ENCODE peak calls at places on chromosomes 13 and 19, in six cellular contexts. N is GM06990, R is colonic mucosa, I is Panc1, B is endothelial cell of umbilical vein, M is osteoblast. T is an unnamed sample. For H3K27me3, the result is how much of the 10 kb centered on the place peaks cover.

GRCh38 chr13:110944121-110944967 is 29.5 kb upstream of the ANKRD10 start:
- DNase-seq in B (peak), I (peak), R (no peak), N (no peak), M (peak), T (peak)

GRCh38 chr13:91482427-91482826 is 84.0 kb downstream of the GPC5 start:
- DNase-seq in N (no peak), M (no peak), R (no peak), I (no peak), B (no peak), T (no peak)

GRCh38 chr13:39960206-39960605 is 304.7 kb downstream of the COG6 start:
- DNase-seq in R (no peak), I (no peak), N (no peak), M (no peak), B (no peak), T (no peak)

GRCh38 chr13:26929971-26930730 is 169.6 kb upstream of the GPR12 start:
- DNase-seq in N (peak), B (peak), I (peak), R (peak), M (no peak), T (peak)

GRCh38 chr13:30679483-30680330 is 55.6 kb upstream of the ALOX5AP start:
- DNase-seq in B (peak), R (no peak), M (peak), I (peak), N (no peak), T (peak)

GRCh38 chr13:23348270-23349126 is 85.0 kb downstream of the SACS start:
- DNase-seq in R (no peak), M (no peak), I (no peak), B (no peak), N (no peak), T (peak)

GRCh38 chr13:93248627-93249047 is 22.0 kb downstream of the GPC6 start:
- DNase-seq in B (no peak), I (no peak), M (peak), R (no peak), N (no peak), T (no peak)

GRCh38 chr13:109859216-109859835 is 72.9 kb upstream of the IRS2 start:
- DNase-seq in M (peak), R (no peak), N (no peak), I (no peak), B (no peak), T (no peak)

GRCh38 chr19:32675720-32676185 is at the start of gene RGS9BP:
- DNase-seq in B (peak), M (peak), I (no peak), R (peak), N (peak), T (peak)

GRCh38 chr19:2333027-2333806 is 4.7 kb downstream of the SPPL2B start:
- DNase-seq in N (no peak), B (no peak), R (peak), I (no peak), M (no peak), T (no peak)

GRCh38 chr19:41521860-41522555 is 54.0 kb upstream of the CEACAM21 start:
- DNase-seq in R (no peak), B (no peak), N (peak), I (no peak), M (no peak), T (no peak)

GRCh38 chr19:18475004-18475453 is 37.1 kb upstream of the ISYNA1 start:
- DNase-seq in R (no peak), B (no peak), N (no peak), M (peak), I (no peak), T (no peak)

GRCh38 chr13:113176822-113177221 is 18.4 kb downstream of the PROZ start:
- DNase-seq in M (no peak), B (no peak), I (no peak), N (no peak), R (no peak), T (no peak)

GRCh38 chr19:22545751-22546150 is 88.4 kb upstream of the ZNF492 start:
- DNase-seq in B (no peak), N (no peak), R (peak), I (no peak), M (no peak), T (peak)

GRCh38 chr13:51158365-51158764 is 47.3 kb upstream of the C13orf42 start:
- DNase-seq in I (no peak), R (no peak), B (no peak), N (no peak), M (no peak), T (no peak)

GRCh38 chr19:36136975-36137686 is 2.7 kb upstream of the CAPNS1 start:
- DNase-seq in N (no peak), R (peak), I (peak), M (peak), B (peak), T (peak)

GRCh38 chr13:24851546-24851945 is 87.6 kb downstream of the RNF17 start:
- DNase-seq in I (no peak), N (no peak), M (no peak), B (no peak), R (no peak), T (peak)

GRCh38 chr13:75455962-75456361 is 26.0 kb downstream of the TBC1D4 start:
- DNase-seq in N (no peak), M (no peak), I (no peak), R (no peak), B (no peak), T (no peak)

GRCh38 chr19:40802300-40803169 is 3.5 kb downstream of the EGLN2 start:
- DNase-seq in M (peak), R (peak), B (no peak), N (peak), I (no peak), T (peak)

GRCh38 chr13:51154029-51154555 is 43.0 kb upstream of the C13orf42 start:
- DNase-seq in B (peak), M (no peak), I (no peak), N (no peak), R (no peak), T (no peak)

GRCh38 chr19:2719910-2720776 is 1.0 kb downstream of the DIRAS1 start:
- DNase-seq in B (no peak), M (peak), N (no peak), R (no peak), I (no peak), T (no peak)

GRCh38 chr19:2546128-2547032 is 70.5 kb downstream of the GADD45B start:
- DNase-seq in R (peak), I (no peak), B (peak), N (peak), M (peak), T (no peak)

GRCh38 chr19:58406818-58407657 is 1.4 kb upstream of the ZNF584 start:
- DNase-seq in B (no peak), N (no peak), M (peak), I (no peak), R (no peak), T (peak)

GRCh38 chr13:75910591-75910990 is 274.5 kb downstream of the LMO7 start:
- DNase-seq in M (no peak), B (no peak), I (no peak), N (no peak), R (no peak), T (no peak)

GRCh38 chr19:55348317-55349034 is 6.0 kb downstream of the COX6B2 start:
- DNase-seq in M (no peak), I (no peak), N (no peak), R (no peak), B (no peak), T (no peak)

GRCh38 chr13:113309481-113309880 is 12.4 kb downstream of the LAMP1 start:
- DNase-seq in B (no peak), M (peak), I (no peak), N (no peak), R (no peak), T (no peak)

GRCh38 chr13:76976488-76976887 is 15.4 kb upstream of the CLN5 start:
- DNase-seq in M (no peak), R (no peak), I (no peak), N (no peak), B (no peak), T (peak)

GRCh38 chr13:24194447-24194846 is 33.9 kb downstream of the SPATA13 start:
- DNase-seq in B (no peak), I (no peak), R (no peak), M (no peak), N (no peak), T (no peak)

GRCh38 chr19:18023596-18024212 is 15.7 kb downstream of the ARRDC2 start:
- DNase-seq in R (peak), B (peak), I (no peak), N (no peak), M (peak), T (no peak)

GRCh38 chr13:29849071-29849541 is 1.3 kb downstream of the UBL3 start:
- DNase-seq in I (no peak), R (peak), B (peak), N (peak), M (peak), T (peak)

GRCh38 chr19:29724102-29724641 is 9.1 kb upstream of the C19orf12 start:
- DNase-seq in I (no peak), R (no peak), M (peak), N (peak), B (peak), T (no peak)

GRCh38 chr19:50835103-50835784 is 1.9 kb upstream of the KLK15 start:
- DNase-seq in M (no peak), B (no peak), R (peak), I (no peak), N (no peak), T (peak)

GRCh38 chr19:43699506-43700367 is 16.1 kb upstream of the IRGC start:
- DNase-seq in N (no peak), I (no peak), M (peak), B (peak), R (peak), T (peak)
- H3K4me3 ChIP-seq in N (no peak), I (no peak), M (peak), B (peak), R (peak), T (no peak)

GRCh38 chr19:31432411-31432810 is 83.2 kb upstream of the TSHZ3 start:
- DNase-seq in B (no peak), R (no peak), I (no peak), N (no peak), M (no peak), T (no peak)

GRCh38 chr19:31438401-31439269 is 89.4 kb upstream of the TSHZ3 start:
- DNase-seq in M (no peak), I (no peak), N (no peak), R (no peak), B (no peak), T (no peak)

GRCh38 chr19:31430381-31430780 is 81.1 kb upstream of the TSHZ3 start:
- DNase-seq in M (no peak), I (no peak), B (no peak), N (no peak), R (no peak), T (no peak)

GRCh38 chr19:31439270-31439573 is 90.0 kb upstream of the TSHZ3 start:
- DNase-seq in I (no peak), M (no peak), N (no peak), R (no peak), B (no peak), T (no peak)

GRCh38 chr19:31436121-31436776 is 87.0 kb upstream of the TSHZ3 start:
- DNase-seq in B (no peak), I (no peak), R (no peak), N (no peak), M (peak), T (no peak)
- TF ChIP-seq CTCF in B (no peak), I (no peak), R (no peak), N (no peak), M (no peak), T (no peak)

DNA sequence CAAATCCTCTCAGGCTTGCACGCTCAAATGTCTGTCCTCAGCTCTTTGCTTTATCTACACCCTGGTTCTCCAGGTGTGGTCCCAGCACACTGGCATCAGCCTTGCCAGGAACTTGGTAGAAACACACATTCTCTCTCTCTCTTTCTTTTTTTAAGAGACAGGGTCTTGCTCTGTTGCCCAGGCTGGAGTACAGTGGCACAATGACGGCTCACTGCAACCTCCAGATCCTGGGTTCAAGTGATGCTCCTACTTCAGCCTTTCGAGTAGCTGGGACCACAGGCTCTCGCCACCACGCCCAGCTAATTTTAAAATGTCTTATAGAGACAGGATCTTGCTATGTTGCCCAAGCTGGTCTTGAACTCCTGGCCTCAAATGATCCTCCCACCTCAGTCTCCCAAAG is 20.8 kb downstream of the ADGRL1 start:
- DNase-seq in B (no peak), N (no peak), R (no peak), M (peak), I (no peak), T (no peak)
- H3K27me3 ChIP-seq in B (under half), N (under half), R (under half), M (under half), I (under half), T (under half)

DNA sequence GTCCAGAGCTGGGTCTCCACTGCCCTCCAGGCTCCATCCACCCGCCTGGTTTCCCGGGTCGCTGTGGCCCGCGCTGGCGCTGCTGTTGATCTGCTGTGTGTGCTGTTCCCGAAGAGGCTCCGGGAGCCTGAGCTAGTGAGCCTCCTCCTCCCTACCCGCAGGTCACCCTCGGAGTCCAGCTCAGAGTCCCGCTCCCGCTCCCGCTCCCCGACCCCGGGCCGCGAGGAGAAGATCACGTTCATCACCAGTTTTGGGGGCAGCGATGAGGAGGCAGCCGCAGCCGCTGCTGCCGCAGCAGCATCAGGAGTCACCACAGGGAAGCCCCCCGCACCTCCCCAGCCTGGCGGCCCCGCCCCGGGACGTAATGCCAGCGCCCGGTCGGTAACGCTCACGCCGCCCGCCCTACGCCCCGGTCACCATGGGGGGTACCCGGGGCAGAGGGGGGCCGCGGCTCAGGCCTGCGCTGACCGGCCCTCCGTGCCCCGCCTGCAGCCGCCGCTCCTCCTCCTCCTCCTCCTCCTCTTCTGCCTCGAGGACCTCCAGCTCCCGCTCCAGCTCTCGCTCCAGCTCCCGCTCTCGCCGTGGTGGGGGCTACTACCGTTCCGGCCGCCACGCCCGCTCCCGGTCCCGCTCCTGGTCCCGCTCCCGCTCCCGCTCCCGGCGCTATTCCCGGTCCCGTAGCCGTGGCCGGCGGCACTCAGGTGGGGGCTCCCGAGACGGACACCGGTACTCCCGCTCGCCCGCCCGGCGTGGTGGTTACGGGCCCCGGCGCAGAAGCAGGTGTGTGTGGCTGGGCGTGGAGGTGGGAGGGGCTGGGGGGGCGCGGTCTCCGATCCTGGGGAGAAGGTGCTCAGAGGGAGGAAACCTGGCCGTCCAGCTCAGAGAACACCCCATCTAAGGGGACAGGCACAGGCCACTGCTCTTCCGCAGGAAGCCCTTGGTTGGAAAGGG is 12.2 kb downstream of the ZNF296 start:
- DNase-seq in R (no peak), N (no peak), I (no peak), M (peak), B (no peak), T (no peak)
- H3K4me3 ChIP-seq in R (no peak), N (no peak), I (no peak), M (no peak), B (no peak), T (no peak)

GRCh38 chr19:10384580-10384979 is 4.2 kb upstream of the TYK2 start:
- DNase-seq in M (no peak), B (no peak), I (no peak), R (no peak), N (no peak), T (no peak)

GRCh38 chr19:10379880-10380310 is 477 bp downstream of the TYK2 start:
- DNase-seq in I (no peak), B (peak), R (no peak), M (peak), N (no peak), T (no peak)

GRCh38 chr19:10378124-10378523 is 2.2 kb downstream of the TYK2 start:
- DNase-seq in N (no peak), R (no peak), M (peak), I (no peak), B (no peak), T (no peak)

GRCh38 chr19:10380311-10381102 is at the start of gene TYK2:
- DNase-seq in R (peak), M (peak), I (peak), N (peak), B (peak), T (peak)
- TF ChIP-seq CTCF in R (no peak), M (no peak), I (no peak), N (no peak), B (no peak), T (no peak)

GRCh38 chr19:53909471-53910169 is 542 bp downstream of the CACNG7 start:
- DNase-seq in B (no peak), I (no peak), N (no peak), M (peak), R (no peak), T (no peak)

GRCh38 chr19:53908933-53909415 is at the start of gene CACNG7:
- DNase-seq in I (no peak), R (no peak), B (no peak), M (peak), N (no peak), T (no peak)

GRCh38 chr19:53907690-53908089 is 1.4 kb upstream of the CACNG7 start:
- DNase-seq in N (no peak), R (no peak), I (no peak), M (peak), B (no peak), T (no peak)

GRCh38 chr19:53907193-53907581 is 1.9 kb upstream of the CACNG7 start:
- DNase-seq in N (no peak), I (no peak), R (no peak), M (peak), B (no peak), T (no peak)

DNA sequence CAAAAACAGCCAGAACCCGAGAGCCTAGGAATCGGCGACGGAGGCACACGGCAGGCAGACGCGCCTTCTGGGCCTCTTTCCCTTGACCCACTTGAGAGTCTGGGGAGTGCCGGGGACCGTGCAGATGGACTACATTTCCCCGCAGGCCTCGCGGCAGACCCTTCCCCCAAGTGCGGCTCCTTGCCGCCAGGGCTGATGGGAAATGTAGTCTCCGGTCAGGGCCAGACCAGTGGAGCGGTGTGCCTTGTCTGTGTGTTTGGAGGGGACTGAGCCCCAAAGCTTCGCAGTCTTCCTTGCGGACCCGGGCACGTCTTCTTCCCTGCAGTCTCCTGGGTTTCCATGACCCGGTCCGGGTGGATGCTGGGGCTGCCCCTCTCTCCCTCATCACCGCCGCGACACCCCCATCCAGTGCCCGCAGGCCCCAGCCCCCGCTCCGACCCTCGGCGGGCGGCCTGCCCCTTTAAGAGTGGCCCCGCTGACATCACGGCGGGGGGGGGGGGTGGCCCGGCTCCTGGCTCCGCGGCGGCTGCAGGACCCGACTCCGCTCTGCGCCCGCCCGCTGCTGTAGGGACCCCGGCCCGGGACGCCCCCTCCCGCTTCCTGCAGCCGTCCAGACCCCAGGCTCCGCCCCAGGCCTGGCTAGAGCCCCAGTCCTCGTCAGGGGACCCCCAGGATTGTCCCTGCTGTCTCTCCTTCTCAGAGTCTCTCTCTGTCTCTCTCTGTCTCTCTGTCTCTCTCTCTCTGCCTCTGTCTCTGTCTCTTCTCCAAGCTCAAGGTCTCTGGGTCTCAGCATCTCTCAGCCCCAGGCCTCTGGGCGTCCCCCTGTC is 759 bp upstream of the CACNG7 start:
- DNase-seq in I (no peak), M (peak), N (peak), R (peak), B (peak), T (peak)
- H3K27me3 ChIP-seq in I (under half), M (half or more), N (under half), R (under half), B (under half), T (under half)

GRCh38 chr19:45816236-45817009 is 1.3 kb upstream of the RSPH6A start:
- DNase-seq in N (no peak), M (no peak), B (no peak), I (no peak), R (no peak), T (no peak)
- H3K4me3 ChIP-seq in N (no peak), M (no peak), B (peak), I (no peak), R (no peak), T (no peak)

T was measured in bronchial epithelial cell.